ENCODE peak calls at places on chromosomes 4 and X, in four cellular contexts. G is GM13977, M is lower leg skin, E is SK-N-DZ. O is an unnamed sample.

GRCh38 chr4:25112349-25113008 is 47.8 kb downstream of the SEPSECS start:
- DNase-seq in G (no peak), M (no peak), E (no peak), O (no peak)

GRCh38 chr4:76341063-76341462 is 34.5 kb downstream of the STBD1 start:
- DNase-seq in G (no peak), M (no peak), E (no peak), O (no peak)

GRCh38 chrX:21766101-21766500 is 8.2 kb upstream of the SMPX start:
- DNase-seq in G (no peak), M (no peak), E (no peak), O (no peak)

GRCh38 chr4:174869334-174869733 is 40.3 kb upstream of the GLRA3 start:
- DNase-seq in G (no peak), M (no peak), E (no peak), O (no peak)

GRCh38 chr4:15956179-15956850 is 6.7 kb downstream of the FGFBP2 start:
- DNase-seq in G (peak), M (peak), E (peak), O (peak)

GRCh38 chr4:52014903-52015302 is 5.3 kb downstream of the LRRC66 start:
- DNase-seq in G (no peak), M (no peak), E (no peak), O (no peak)

GRCh38 chrX:149487292-149487691 is 17.8 kb downstream of the IDS start:
- DNase-seq in G (no peak), M (peak), E (no peak), O (peak)

GRCh38 chr4:24768006-24768405 is 27.4 kb upstream of the SOD3 start:
- DNase-seq in G (no peak), M (no peak), E (no peak), O (no peak)

O was measured in NCI-H82.